ENCODE peak calls at places on chromosomes 1 and 21, in ten cellular contexts. U, R, B, L, W, I, F, M, A and V are unnamed samples.

GRCh38 chr1:9691726-9692125 is 40.2 kb downstream of the PIK3CD start:
- DNase-seq in U (no peak), R (no peak), B (no peak), L (no peak), W (no peak), I (no peak), F (no peak), M (no peak), A (no peak), V (no peak)

GRCh38 chr1:26043765-26044164 is 2.2 kb downstream of the SLC30A2 start:
- DNase-seq in U (no peak), R (no peak), B (no peak), L (no peak), W (no peak), I (no peak), F (no peak), M (no peak), A (no peak), V (no peak)

GRCh38 chr1:214603819-214604252 is 841 bp downstream of the CENPF start:
- DNase-seq in U (no peak), R (no peak), B (no peak), L (no peak), W (no peak), I (no peak), F (no peak), M (peak; percentile 25), A (no peak), V (no peak)

GRCh38 chr21:28521932-28522826 is 470.5 kb downstream of the LTN1 start:
- DNase-seq in U (no peak), R (no peak), B (no peak), L (no peak), W (no peak), I (peak; percentile 47), F (peak; percentile 30), M (peak; percentile 33), A (peak; percentile 54), V (no peak)

GRCh38 chr1:39902121-39902807 is 547 bp upstream of the MYCL start:
- DNase-seq in U (peak; percentile 56), R (peak; percentile 59), B (peak; percentile 66), L (peak; percentile 59), W (no peak), I (no peak), F (peak; percentile 28), M (no peak), A (peak; percentile 78), V (peak; percentile 84)

GRCh38 chr21:42631142-42631541 is 22.3 kb upstream of the PDE9A start:
- DNase-seq in U (peak; percentile 40), R (no peak), B (no peak), L (no peak), W (peak; percentile 25), I (no peak), F (no peak), M (no peak), A (no peak), V (peak; percentile 20)

GRCh38 chr1:69861641-69862040 is 293.9 kb downstream of the LRRC7 start:
- DNase-seq in U (no peak), R (no peak), B (no peak), L (no peak), W (no peak), I (no peak), F (no peak), M (no peak), A (no peak), V (no peak)

GRCh38 chr1:245116131-245116530 is 38.7 kb upstream of the KIF26B start:
- DNase-seq in U (no peak), R (no peak), B (no peak), L (no peak), W (peak; percentile 10), I (no peak), F (no peak), M (no peak), A (no peak), V (no peak)

GRCh38 chr1:17346046-17346789 is 25.8 kb upstream of the PADI6 start:
- DNase-seq in U (no peak), R (no peak), B (no peak), L (no peak), W (peak; percentile 54), I (no peak), F (no peak), M (no peak), A (no peak), V (no peak)

GRCh38 chr1:94852758-94853157 is 32.6 kb downstream of the SLC44A3 start:
- DNase-seq in U (no peak), R (no peak), B (no peak), L (no peak), W (no peak), I (no peak), F (no peak), M (no peak), A (no peak), V (no peak)

GRCh38 chr1:94989911-94990463 is 63.1 kb upstream of the CNN3 start:
- DNase-seq in U (no peak), R (no peak), B (no peak), L (no peak), W (peak; percentile 77), I (no peak), F (peak; percentile 79), M (no peak), A (no peak), V (no peak)

GRCh38 chr1:209549384-209550001 is 34.0 kb upstream of the CAMK1G start:
- DNase-seq in U (no peak), R (no peak), B (no peak), L (no peak), W (no peak), I (no peak), F (no peak), M (peak; percentile 54), A (no peak), V (no peak)

GRCh38 chr1:229030642-229031390 is 240.1 kb upstream of the RAB4A start:
- DNase-seq in U (no peak), R (no peak), B (no peak), L (no peak), W (no peak), I (no peak), F (no peak), M (no peak), A (no peak), V (peak; percentile 69)

GRCh38 chr1:226578946-226579639 is 30.5 kb downstream of the STUM start:
- DNase-seq in U (no peak), R (no peak), B (no peak), L (no peak), W (no peak), I (no peak), F (no peak), M (no peak), A (no peak), V (no peak)

GRCh38 chr1:83905315-83905907 is 93.5 kb downstream of the TTLL7 start:
- DNase-seq in U (no peak), R (no peak), B (no peak), L (no peak), W (no peak), I (peak; percentile 16), F (no peak), M (peak; percentile 21), A (peak; percentile 51), V (no peak)

GRCh38 chr1:203545032-203545816 is 51.3 kb downstream of the OPTC start:
- DNase-seq in U (no peak), R (no peak), B (no peak), L (no peak), W (no peak), I (no peak), F (no peak), M (no peak), A (no peak), V (no peak)

GRCh38 chr1:175511496-175511895 is 231.9 kb downstream of the TNR start:
- DNase-seq in U (no peak), R (no peak), B (no peak), L (no peak), W (no peak), I (no peak), F (no peak), M (no peak), A (no peak), V (no peak)

GRCh38 chr1:98197356-98197755 is 276.5 kb upstream of the DPYD start:
- DNase-seq in U (no peak), R (no peak), B (no peak), L (no peak), W (no peak), I (no peak), F (no peak), M (no peak), A (no peak), V (no peak)

GRCh38 chr1:222886194-222887126 is 71.6 kb downstream of the DISP1 start:
- DNase-seq in U (no peak), R (no peak), B (no peak), L (no peak), W (no peak), I (no peak), F (no peak), M (no peak), A (no peak), V (no peak)

DNA sequence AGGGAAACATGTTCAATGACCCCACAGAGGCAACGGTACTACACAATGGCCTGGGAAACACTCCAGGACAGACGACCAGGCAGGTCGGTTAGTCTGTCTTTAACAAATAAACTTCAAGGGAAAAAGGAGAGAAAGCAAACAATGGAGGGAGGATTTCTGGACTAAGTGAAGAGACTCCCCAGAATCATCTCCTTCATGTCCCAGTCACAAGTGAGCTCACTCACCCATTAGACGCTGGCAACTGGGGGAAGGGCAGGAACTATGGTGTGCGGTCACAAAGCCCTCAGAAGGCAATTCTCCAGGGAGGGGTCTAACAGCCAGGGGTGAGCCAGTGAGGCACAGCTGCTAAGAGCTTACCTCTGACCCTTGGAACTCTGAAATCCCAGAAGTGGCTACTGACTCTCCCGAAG is 55.7 kb upstream of the NADK start:
- DNase-seq in U (no peak), R (no peak), B (no peak), L (no peak), W (no peak), I (peak; percentile 56), F (no peak), M (peak; percentile 67), A (no peak), V (no peak)
- H3K27ac ChIP-seq in U (no peak overlapping the region), R (no peak overlapping the region), B (no peak overlapping the region), L (no peak overlapping the region), W (no peak overlapping the region), I (peak overlapping the region; percentile 36), F (no peak overlapping the region), M (peak overlapping the region; percentile 23), A (no peak overlapping the region), V (no peak overlapping the region)

GRCh38 chr1:156136970-156137483 is 16.4 kb upstream of the SEMA4A start:
- DNase-seq in U (no peak), R (no peak), B (no peak), L (no peak), W (no peak), I (no peak), F (no peak), M (no peak), A (no peak), V (no peak)
- TF ChIP-seq CTCF in U (no peak), R (no peak), B (no peak), L (peak; percentile 16), W (no peak), I (peak; percentile 51), F (no peak), M (peak; percentile 22), A (peak; percentile 54), V (no peak)

GRCh38 chr1:160474392-160475242 is 48.4 kb downstream of the SLAMF6 start:
- DNase-seq in U (no peak), R (no peak), B (no peak), L (no peak), W (no peak), I (no peak), F (no peak), M (no peak), A (no peak), V (no peak)
- H3K27ac ChIP-seq in U (no peak overlapping the region), R (no peak overlapping the region), B (no peak overlapping the region), L (no peak overlapping the region), W (no peak overlapping the region), I (no peak overlapping the region), F (no peak overlapping the region), M (no peak overlapping the region), A (no peak overlapping the region), V (no peak overlapping the region)

GRCh38 chr1:234912541-234913312 is 215.9 kb downstream of the TOMM20 start:
- DNase-seq in U (no peak), R (no peak), B (no peak), L (no peak), W (peak; percentile 66), I (no peak), F (no peak), M (no peak), A (no peak), V (no peak)
- TF ChIP-seq CTCF in U (no peak), R (no peak), B (no peak), L (no peak), W (no peak), I (peak; percentile 27), F (no peak), M (no peak), A (no peak), V (no peak)